ENCODE peak calls at places on chromosome 22, in nine cellular contexts. One of them, this sample, is unnamed.

GRCh38 chr22:32511776-32512175 is 37.2 kb downstream of the FBXO7 start:
- DNase-seq in NB4: no peak
- DNase-seq in Peyer's patch: no peak
- DNase-seq in heart left ventricle: no peak
- DNase-seq in stomach: no peak
- DNase-seq in K562: no peak
- DNase-seq in lower leg skin: no peak
- DNase-seq in right lobe of liver: no peak
- DNase-seq in uterus: no peak
- DNase-seq in this sample: no peak

GRCh38 chr22:49340406-49340805 is 487.3 kb downstream of the BRD1 start:
- DNase-seq in heart left ventricle: no peak
- DNase-seq in uterus: no peak
- DNase-seq in stomach: peak; percentile 8
- DNase-seq in NB4: no peak
- DNase-seq in K562: no peak
- DNase-seq in lower leg skin: no peak
- DNase-seq in Peyer's patch: no peak
- DNase-seq in right lobe of liver: peak; percentile 24
- DNase-seq in this sample: no peak

GRCh38 chr22:28435271-28435825 is 244.3 kb downstream of the TTC28 start:
- DNase-seq in lower leg skin: peak; percentile 59
- DNase-seq in Peyer's patch: no peak
- DNase-seq in stomach: peak; percentile 78
- DNase-seq in right lobe of liver: peak; percentile 85
- DNase-seq in uterus: no peak
- DNase-seq in K562: no peak
- DNase-seq in NB4: no peak
- DNase-seq in heart left ventricle: no peak
- DNase-seq in this sample: no peak

GRCh38 chr22:31272522-31273446 is 19.5 kb downstream of the PIK3IP1 start:
- DNase-seq in Peyer's patch: peak; percentile 61
- DNase-seq in lower leg skin: no peak
- DNase-seq in right lobe of liver: no peak
- DNase-seq in heart left ventricle: no peak
- DNase-seq in stomach: peak; percentile 58
- DNase-seq in NB4: peak; percentile 68
- DNase-seq in K562: peak; percentile 59
- DNase-seq in uterus: peak; percentile 65
- DNase-seq in this sample: peak; percentile 54

GRCh38 chr22:17152340-17152739 is 6.7 kb downstream of the HDHD5 start:
- DNase-seq in Peyer's patch: no peak
- DNase-seq in NB4: no peak
- DNase-seq in K562: no peak
- DNase-seq in heart left ventricle: no peak
- DNase-seq in uterus: no peak
- DNase-seq in lower leg skin: no peak
- DNase-seq in right lobe of liver: no peak
- DNase-seq in stomach: no peak
- DNase-seq in this sample: no peak

GRCh38 chr22:35209203-35209602 is 48.1 kb upstream of the HMGXB4 start:
- DNase-seq in heart left ventricle: no peak
- DNase-seq in K562: peak; percentile 68
- DNase-seq in stomach: no peak
- DNase-seq in uterus: no peak
- DNase-seq in right lobe of liver: no peak
- DNase-seq in NB4: no peak
- DNase-seq in Peyer's patch: no peak
- DNase-seq in lower leg skin: no peak
- DNase-seq in this sample: peak; percentile 60

GRCh38 chr22:45397806-45398205 is 15.6 kb downstream of the SMC1B start:
- DNase-seq in right lobe of liver: no peak
- DNase-seq in stomach: no peak
- DNase-seq in Peyer's patch: no peak
- DNase-seq in K562: peak; percentile 1
- DNase-seq in uterus: no peak
- DNase-seq in heart left ventricle: no peak
- DNase-seq in NB4: no peak
- DNase-seq in lower leg skin: no peak
- DNase-seq in this sample: peak; percentile 23

GRCh38 chr22:30742291-30743256 is 47.9 kb downstream of the OSBP2 start:
- DNase-seq in uterus: no peak
- DNase-seq in heart left ventricle: no peak
- DNase-seq in NB4: no peak
- DNase-seq in lower leg skin: no peak
- DNase-seq in stomach: no peak
- DNase-seq in K562: no peak
- DNase-seq in right lobe of liver: no peak
- DNase-seq in Peyer's patch: no peak
- DNase-seq in this sample: no peak

GRCh38 chr22:45574069-45574703 is 71.5 kb downstream of the FBLN1 start:
- DNase-seq in K562: no peak
- DNase-seq in stomach: no peak
- DNase-seq in right lobe of liver: no peak
- DNase-seq in lower leg skin: no peak
- DNase-seq in uterus: no peak
- DNase-seq in NB4: peak; percentile 57
- DNase-seq in heart left ventricle: no peak
- DNase-seq in Peyer's patch: no peak
- DNase-seq in this sample: no peak

GRCh38 chr22:45082795-45083194 is 73.0 kb upstream of the PHF21B start:
- DNase-seq in K562: peak; percentile 16
- DNase-seq in uterus: no peak
- DNase-seq in heart left ventricle: no peak
- DNase-seq in right lobe of liver: no peak
- DNase-seq in NB4: peak; percentile 32
- DNase-seq in lower leg skin: no peak
- DNase-seq in stomach: no peak
- DNase-seq in Peyer's patch: no peak
- DNase-seq in this sample: no peak

GRCh38 chr22:45946805-45947600 is 30.0 kb downstream of the WNT7B start:
- DNase-seq in Peyer's patch: no peak
- DNase-seq in heart left ventricle: no peak
- DNase-seq in right lobe of liver: no peak
- DNase-seq in NB4: no peak
- DNase-seq in lower leg skin: no peak
- DNase-seq in uterus: no peak
- DNase-seq in stomach: no peak
- DNase-seq in K562: no peak
- DNase-seq in this sample: no peak

GRCh38 chr22:49229483-49230193 is 598.0 kb downstream of the BRD1 start:
- DNase-seq in heart left ventricle: peak; percentile 26
- DNase-seq in lower leg skin: no peak
- DNase-seq in NB4: no peak
- DNase-seq in uterus: no peak
- DNase-seq in right lobe of liver: no peak
- DNase-seq in stomach: no peak
- DNase-seq in Peyer's patch: no peak
- DNase-seq in K562: no peak
- DNase-seq in this sample: no peak

DNA sequence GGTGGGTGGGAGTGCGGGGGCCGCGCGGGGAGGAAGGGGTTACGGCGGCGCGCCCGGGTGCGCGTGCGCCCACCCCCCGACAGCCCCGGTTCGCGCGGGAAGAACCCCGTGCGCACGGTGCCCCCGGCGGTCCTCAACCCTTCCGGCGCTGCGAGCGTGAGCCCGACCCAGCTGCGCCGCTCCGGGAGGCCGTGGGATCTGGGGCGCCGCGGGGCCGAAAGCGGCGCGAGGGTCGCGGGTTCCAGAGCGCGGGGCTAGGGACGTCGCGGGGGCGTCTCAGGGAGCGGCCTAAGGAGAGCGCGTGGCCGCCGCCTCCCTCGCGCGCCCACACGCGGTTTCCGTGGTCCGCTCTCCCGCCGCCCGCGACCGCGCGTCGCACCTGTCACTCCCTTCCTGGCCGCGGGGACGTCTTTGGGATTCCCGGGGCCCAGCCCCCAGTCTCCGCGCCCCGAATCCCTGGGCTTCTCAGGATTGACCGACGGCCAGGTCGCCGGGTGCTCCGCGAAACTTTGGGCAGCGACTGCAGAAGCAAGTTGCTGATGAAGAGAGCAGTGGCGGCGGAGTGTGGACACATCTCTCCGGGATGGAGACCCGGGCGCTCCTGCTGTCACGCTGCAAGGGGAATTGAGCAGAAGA is 582 bp downstream of the SREBF2 start:
- DNase-seq in uterus: peak; percentile 44
- DNase-seq in stomach: peak; percentile 48
- DNase-seq in lower leg skin: no peak
- DNase-seq in K562: peak; percentile 55
- DNase-seq in NB4: peak; percentile 61
- DNase-seq in heart left ventricle: peak; percentile 74
- DNase-seq in Peyer's patch: peak; percentile 54
- DNase-seq in right lobe of liver: peak; percentile 64
- DNase-seq in this sample: peak; percentile 70
- TF ChIP-seq POLR2A in uterus: no peak
- TF ChIP-seq POLR2A in stomach: no peak
- TF ChIP-seq POLR2A in lower leg skin: no peak
- TF ChIP-seq POLR2A in K562: no peak
- TF ChIP-seq POLR2A in NB4: no peak
- TF ChIP-seq POLR2A in heart left ventricle: no peak
- TF ChIP-seq POLR2A in Peyer's patch: no peak
- TF ChIP-seq POLR2A in right lobe of liver: no peak
- TF ChIP-seq POLR2A in this sample: no peak

DNA sequence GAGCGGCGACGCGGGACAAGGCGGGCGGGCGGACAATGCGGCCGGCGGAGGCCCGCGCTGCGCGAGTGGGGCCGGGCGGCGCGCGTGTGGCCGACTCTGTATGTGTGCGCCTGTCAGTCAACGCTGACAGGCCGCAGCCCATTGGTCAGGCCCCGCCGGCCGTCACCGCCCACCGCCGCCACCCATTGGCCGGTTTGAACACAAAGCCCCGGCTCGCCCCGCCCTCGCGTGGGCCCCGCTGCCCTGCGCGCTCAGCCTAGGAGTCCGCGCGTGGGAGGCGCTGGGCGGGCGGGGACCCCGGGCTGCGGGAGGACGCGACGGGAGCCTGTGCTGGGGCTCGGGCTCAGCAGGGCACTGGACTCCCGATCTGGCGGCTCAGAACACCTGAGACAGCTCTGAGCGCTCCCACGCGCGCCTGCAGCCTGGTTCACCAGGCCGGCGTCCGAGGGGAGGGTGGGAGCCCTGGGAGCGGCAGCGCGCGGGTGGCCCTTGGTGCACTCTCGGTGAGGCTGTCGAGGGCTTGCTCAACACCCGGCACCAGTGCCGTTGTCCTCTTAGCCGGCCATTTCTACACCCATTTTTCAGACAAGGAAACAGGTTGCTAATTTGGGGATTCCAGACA is at the start of gene SUN2:
- DNase-seq in uterus: peak; percentile 93
- DNase-seq in Peyer's patch: peak; percentile 97
- DNase-seq in K562: peak; percentile 91
- DNase-seq in stomach: peak; percentile 95
- DNase-seq in heart left ventricle: peak; percentile 98
- DNase-seq in lower leg skin: peak; percentile 91
- DNase-seq in NB4: peak; percentile 88
- DNase-seq in right lobe of liver: peak; percentile 97
- DNase-seq in this sample: peak; percentile 93
- TF ChIP-seq POLR2A in uterus: peak; percentile 86
- TF ChIP-seq POLR2A in Peyer's patch: peak; percentile 71
- TF ChIP-seq POLR2A in K562: peak; percentile 64
- TF ChIP-seq POLR2A in stomach: no peak
- TF ChIP-seq POLR2A in heart left ventricle: no peak
- TF ChIP-seq POLR2A in lower leg skin: no peak
- TF ChIP-seq POLR2A in NB4: peak; percentile 33
- TF ChIP-seq POLR2A in right lobe of liver: peak; percentile 77
- TF ChIP-seq POLR2A in this sample: peak; percentile 78

GRCh38 chr22:39958009-39958711 is 2.0 kb upstream of the TMA7B start:
- DNase-seq in Peyer's patch: no peak
- DNase-seq in lower leg skin: no peak
- DNase-seq in heart left ventricle: no peak
- DNase-seq in uterus: no peak
- DNase-seq in K562: no peak
- DNase-seq in right lobe of liver: no peak
- DNase-seq in stomach: no peak
- DNase-seq in NB4: no peak
- DNase-seq in this sample: no peak
- TF ChIP-seq POLR2A in Peyer's patch: no peak
- TF ChIP-seq POLR2A in lower leg skin: no peak
- TF ChIP-seq POLR2A in heart left ventricle: no peak
- TF ChIP-seq POLR2A in uterus: no peak
- TF ChIP-seq POLR2A in K562: peak; percentile 24
- TF ChIP-seq POLR2A in right lobe of liver: no peak
- TF ChIP-seq POLR2A in stomach: no peak
- TF ChIP-seq POLR2A in NB4: no peak
- TF ChIP-seq POLR2A in this sample: no peak

GRCh38 chr22:37426532-37427127 is 649 bp downstream of the ELFN2 start:
- DNase-seq in stomach: no peak
- DNase-seq in lower leg skin: no peak
- DNase-seq in right lobe of liver: no peak
- DNase-seq in NB4: no peak
- DNase-seq in uterus: no peak
- DNase-seq in Peyer's patch: no peak
- DNase-seq in heart left ventricle: no peak
- DNase-seq in K562: no peak
- DNase-seq in this sample: no peak

GRCh38 chr22:37428649-37429586 is 1.6 kb upstream of the ELFN2 start:
- DNase-seq in uterus: no peak
- DNase-seq in heart left ventricle: peak; percentile 66
- DNase-seq in right lobe of liver: peak; percentile 65
- DNase-seq in stomach: peak; percentile 47
- DNase-seq in Peyer's patch: peak; percentile 44
- DNase-seq in NB4: peak; percentile 68
- DNase-seq in lower leg skin: no peak
- DNase-seq in K562: peak; percentile 51
- DNase-seq in this sample: peak; percentile 60

GRCh38 chr22:37425800-37426531 is 1.3 kb downstream of the ELFN2 start:
- DNase-seq in uterus: no peak
- DNase-seq in stomach: no peak
- DNase-seq in right lobe of liver: no peak
- DNase-seq in heart left ventricle: no peak
- DNase-seq in K562: no peak
- DNase-seq in Peyer's patch: no peak
- DNase-seq in lower leg skin: no peak
- DNase-seq in NB4: peak; percentile 47
- DNase-seq in this sample: no peak

GRCh38 chr22:37427711-37428635 is 694 bp upstream of the ELFN2 start:
- DNase-seq in NB4: no peak
- DNase-seq in uterus: no peak
- DNase-seq in Peyer's patch: no peak
- DNase-seq in K562: no peak
- DNase-seq in heart left ventricle: no peak
- DNase-seq in right lobe of liver: no peak
- DNase-seq in stomach: no peak
- DNase-seq in lower leg skin: no peak
- DNase-seq in this sample: no peak

DNA sequence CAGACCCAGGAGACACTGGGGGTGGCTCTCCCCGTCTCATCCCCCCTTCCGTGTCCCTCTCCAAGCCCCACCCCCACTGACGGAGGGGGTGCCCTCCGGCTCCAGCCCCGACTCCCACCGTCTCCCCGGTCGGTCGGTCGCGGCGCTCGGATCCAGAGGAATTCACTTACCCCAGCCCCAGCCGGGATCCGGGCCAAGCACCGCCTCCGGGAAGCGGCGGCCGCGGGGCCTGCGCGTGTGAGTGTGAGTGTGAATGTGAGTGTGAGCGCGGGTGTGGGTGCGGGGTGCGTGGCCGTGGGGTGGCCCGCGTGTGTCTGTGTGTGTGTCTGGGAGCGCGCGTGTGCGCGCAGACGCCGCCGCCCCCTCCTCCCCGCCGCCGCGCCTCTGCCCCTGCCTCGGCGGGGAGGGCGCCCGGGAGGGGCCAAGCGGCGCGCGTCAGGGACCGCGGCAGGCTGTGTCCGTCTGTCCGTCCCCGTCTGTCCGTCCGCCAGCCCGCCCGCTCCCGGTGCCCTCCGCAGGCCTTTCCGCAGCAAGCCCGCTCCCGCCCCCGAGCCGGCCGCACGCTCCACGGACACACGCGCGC is at the start of gene ELFN2:
- DNase-seq in stomach: peak; percentile 43
- DNase-seq in heart left ventricle: no peak
- DNase-seq in Peyer's patch: no peak
- DNase-seq in uterus: no peak
- DNase-seq in K562: no peak
- DNase-seq in right lobe of liver: no peak
- DNase-seq in lower leg skin: no peak
- DNase-seq in NB4: no peak
- DNase-seq in this sample: no peak
- TF ChIP-seq POLR2A in stomach: no peak
- TF ChIP-seq POLR2A in heart left ventricle: no peak
- TF ChIP-seq POLR2A in Peyer's patch: no peak
- TF ChIP-seq POLR2A in uterus: no peak
- TF ChIP-seq POLR2A in K562: no peak
- TF ChIP-seq POLR2A in right lobe of liver: no peak
- TF ChIP-seq POLR2A in lower leg skin: no peak
- TF ChIP-seq POLR2A in NB4: no peak
- TF ChIP-seq POLR2A in this sample: no peak

This sample was measured in erythroblast.